ENCODE peak calls at places on chromosomes 6 and 20, in ten cellular contexts. X, H, U, P, D, V, R, B, J and Q are unnamed samples.

GRCh38 chr6:34393191-34393967 is 910 bp upstream of the NUDT3 start:
- DNase-seq in H (no peak), P (no peak), D (no peak), X (no peak), U (no peak), R (no peak), J (no peak), V (no peak), B (no peak), Q (no peak)

GRCh38 chr6:78253618-78254017 is 600.8 kb downstream of the MEI4 start:
- DNase-seq in D (no peak), X (no peak), R (no peak), J (no peak), V (no peak), U (no peak), B (no peak), P (no peak), H (no peak), Q (no peak)

GRCh38 chr6:6712258-6712978 is 123.9 kb downstream of the LY86 start:
- DNase-seq in B (peak), H (peak), V (no peak), U (peak), R (peak), D (peak), X (no peak), J (no peak), P (peak), Q (peak)

GRCh38 chr6:29200767-29201662 is 30.3 kb downstream of the OR2J2 start:
- DNase-seq in D (no peak), H (no peak), U (no peak), R (no peak), J (no peak), P (no peak), B (no peak), V (no peak), X (peak), Q (no peak)

GRCh38 chr6:132669690-132670291 is 10.8 kb upstream of the TAAR1 start:
- DNase-seq in R (peak), B (peak), X (no peak), U (no peak), H (peak), D (peak), P (peak), V (no peak), J (peak), Q (peak)

GRCh38 chr20:32411955-32412706 is 54.0 kb downstream of the ASXL1 start:
- DNase-seq in H (no peak), J (no peak), V (no peak), P (no peak), B (peak), R (no peak), D (no peak), X (no peak), U (no peak), Q (no peak)

GRCh38 chr20:59082981-59083380 is 40.4 kb upstream of the PRELID3B start:
- DNase-seq in U (peak), V (no peak), J (no peak), B (peak), H (peak), D (peak), X (no peak), P (no peak), R (no peak), Q (no peak)

GRCh38 chr6:7971499-7971898 is 60.9 kb upstream of the TXNDC5 start:
- DNase-seq in D (no peak), H (no peak), J (no peak), P (no peak), B (no peak), V (no peak), R (no peak), U (no peak), X (no peak), Q (no peak)

GRCh38 chr6:97282238-97282725 is 734 bp downstream of the MMS22L start:
- DNase-seq in H (no peak), R (peak), J (no peak), X (no peak), U (no peak), D (no peak), V (no peak), P (peak), B (peak), Q (no peak)

GRCh38 chr6:44002071-44002590 is 125.1 kb downstream of the MRPL14 start:
- DNase-seq in J (no peak), D (no peak), B (no peak), R (peak), H (peak), U (no peak), V (no peak), X (no peak), P (no peak), Q (peak)

GRCh38 chr20:1508576-1508975 is 17.4 kb upstream of the SIRPB2 start:
- DNase-seq in X (no peak), B (peak), J (no peak), V (no peak), D (peak), P (no peak), U (no peak), H (no peak), R (no peak), Q (no peak)

GRCh38 chr6:170262481-170263088 is 28.3 kb downstream of the DLL1 start:
- DNase-seq in X (peak), B (no peak), J (no peak), P (no peak), H (no peak), V (no peak), D (no peak), R (no peak), U (peak), Q (no peak)

GRCh38 chr20:15949391-15949790 is 623.9 kb downstream of the KIF16B start:
- DNase-seq in P (no peak), B (no peak), R (no peak), J (no peak), U (no peak), X (no peak), H (no peak), D (no peak), V (no peak), Q (no peak)

GRCh38 chr6:110352603-110353303 is 5.4 kb downstream of the METTL24 start:
- DNase-seq in R (peak), D (no peak), P (peak), J (no peak), U (no peak), H (no peak), V (no peak), X (no peak), B (no peak), Q (peak)

GRCh38 chr6:34468378-34468892 is 2.6 kb downstream of the PACSIN1 start:
- DNase-seq in U (no peak), X (no peak), B (no peak), P (no peak), V (no peak), D (no peak), J (no peak), R (no peak), H (no peak), Q (no peak)

GRCh38 chr6:76940186-76940585 is 523.1 kb downstream of the HTR1B start:
- DNase-seq in H (no peak), X (no peak), D (no peak), B (no peak), P (no peak), J (no peak), U (no peak), V (no peak), R (peak), Q (no peak)

GRCh38 chr6:137297887-137298286 is 78.7 kb upstream of the IFNGR1 start:
- DNase-seq in V (no peak), X (no peak), U (no peak), R (peak), J (no peak), H (peak), D (peak), P (peak), B (peak), Q (no peak)

GRCh38 chr6:999552-999951 is 306.6 kb upstream of the EXOC2 start:
- DNase-seq in J (no peak), B (no peak), R (no peak), D (no peak), V (no peak), P (no peak), U (no peak), X (no peak), H (no peak), Q (no peak)

GRCh38 chr6:132499757-132500156 is 13.2 kb downstream of the STX7 start:
- DNase-seq in U (no peak), R (no peak), H (no peak), X (no peak), J (no peak), B (no peak), V (no peak), P (no peak), D (no peak), Q (no peak)

GRCh38 chr20:30484749-30485070 is 772.8 kb upstream of the DEFB115 start:
- DNase-seq in J (no peak), H (no peak), V (no peak), D (no peak), X (no peak), B (no peak), R (no peak), U (peak), P (no peak), Q (no peak)